ENCODE peak calls at places on chromosomes 12 and 14, in seven cellular contexts. F is AG09309, V is GM12891, E is GM23338, G is pons, Y is neural progenitor cell, O is type B pancreatic cell. J is an unnamed sample.

GRCh38 chr12:108400900-108401480 is 61.9 kb upstream of the CMKLR1 start:
- DNase-seq in F (no peak), V (no peak), E (no peak), G (no peak), Y (no peak), O (no peak), J (no peak)

GRCh38 chr12:64219135-64219534 is 3.0 kb downstream of the KICS2 start:
- DNase-seq in F (no peak), V (no peak), E (peak; percentile 22), G (no peak), Y (no peak), O (no peak), J (no peak)

GRCh38 chr12:57527184-57527583 is 4.6 kb downstream of the MBD6 start:
- DNase-seq in F (no peak), V (no peak), E (no peak), G (no peak), Y (no peak), O (no peak), J (no peak)

GRCh38 chr14:61523751-61524150 is 171.6 kb upstream of the HIF1A start:
- DNase-seq in F (no peak), V (no peak), E (no peak), G (no peak), Y (no peak), O (no peak), J (no peak)

GRCh38 chr12:98939350-98939749 is 294.3 kb downstream of the APAF1 start:
- DNase-seq in F (peak; percentile 46), V (no peak), E (peak; percentile 75), G (peak; percentile 83), Y (peak; percentile 49), O (no peak), J (no peak)

GRCh38 chr12:65948320-65949008 is 124.2 kb downstream of the HMGA2 start:
- DNase-seq in F (peak; percentile 87), V (no peak), E (no peak), G (peak; percentile 68), Y (peak; percentile 33), O (no peak), J (peak; percentile 97)

GRCh38 chr14:37595809-37596595 is 573 bp downstream of the TTC6 start:
- DNase-seq in F (no peak), V (no peak), E (peak; percentile 76), G (no peak), Y (peak; percentile 71), O (no peak), J (no peak)

GRCh38 chr12:78149459-78149858 is 318.8 kb downstream of the NAV3 start:
- DNase-seq in F (no peak), V (no peak), E (no peak), G (peak; percentile 37), Y (no peak), O (no peak), J (no peak)

GRCh38 chr14:104249092-104249491 is 110.7 kb downstream of the KIF26A start:
- DNase-seq in F (no peak), V (no peak), E (no peak), G (no peak), Y (no peak), O (peak; percentile 60), J (no peak)

GRCh38 chr12:40376533-40377267 is 151.9 kb downstream of the LRRK2 start:
- DNase-seq in F (no peak), V (no peak), E (no peak), G (no peak), Y (no peak), O (no peak), J (no peak)

J was measured in HS-5.